ENCODE peak calls at places on chromosomes 1 and 21, in nine cellular contexts. I is NCI-H1092 treated with DMSO at 0.1 percent for 48 hours; E is activated T-helper 1 cell treated with anti-CD3 and anti-CD28 coated beads, Interleukin-2, amount 50 U/mL, for 16 hours; L is ELF-1; Z is NCI-H774; R is endodermal cell; J is Calu3; P is fibroblast of the aortic adventitia; F is occipital lobe. M is an unnamed sample.

GRCh38 chr1:18647681-18648214 is 17.1 kb downstream of the PAX7 start:
- DNase-seq in J (no peak), L (peak), P (no peak), R (no peak), I (no peak), F (no peak), Z (no peak), E (no peak), M (no peak)

GRCh38 chr1:46547481-46548383 is 3.7 kb downstream of the KNCN start:
- DNase-seq in L (peak), P (peak), I (peak), R (peak), F (no peak), Z (peak), J (peak), E (no peak), M (peak)

GRCh38 chr1:3577300-3577699 is 34.0 kb downstream of the MEGF6 start:
- DNase-seq in J (no peak), E (no peak), P (peak), Z (no peak), L (no peak), I (peak), F (no peak), R (no peak), M (no peak)

GRCh38 chr1:148372731-148373130 is 110.4 kb downstream of the PPIAL4G start:
- DNase-seq in P (no peak), R (no peak), I (no peak), Z (no peak), F (no peak), L (no peak), E (peak), J (no peak), M (peak)

GRCh38 chr1:109905520-109905919 is 5.1 kb upstream of the CSF1 start:
- DNase-seq in R (no peak), E (no peak), P (no peak), J (no peak), I (no peak), F (no peak), L (no peak), Z (no peak), M (no peak)

GRCh38 chr1:224498574-224499170 is 64.1 kb upstream of the WDR26 start:
- DNase-seq in L (peak), Z (no peak), F (no peak), E (no peak), R (peak), I (no peak), P (no peak), J (peak), M (no peak)

GRCh38 chr1:151578941-151579340 is 32.9 kb upstream of the SNX27 start:
- DNase-seq in F (no peak), Z (no peak), J (no peak), E (no peak), P (no peak), R (no peak), L (no peak), I (no peak), M (no peak)

GRCh38 chr1:54442185-54442584 is 36.0 kb upstream of the SSBP3 start:
- DNase-seq in I (no peak), J (no peak), L (peak), P (no peak), E (no peak), F (no peak), Z (no peak), R (no peak), M (no peak)

GRCh38 chr1:192639607-192640368 is 3.8 kb downstream of the RGS13 start:
- DNase-seq in F (no peak), I (no peak), L (no peak), J (no peak), E (no peak), P (peak), Z (no peak), R (no peak), M (peak)

GRCh38 chr21:46084709-46085108 is 13.2 kb upstream of the COL6A2 start:
- DNase-seq in I (no peak), R (no peak), P (no peak), L (no peak), F (no peak), J (no peak), E (no peak), Z (no peak), M (no peak)

GRCh38 chr1:77866296-77866695 is 22.1 kb upstream of the NEXN start:
- DNase-seq in J (no peak), P (no peak), L (peak), F (no peak), Z (no peak), E (no peak), R (no peak), I (no peak), M (no peak)

GRCh38 chr1:43541721-43542401 is 11.2 kb downstream of the PTPRF start:
- DNase-seq in F (peak), Z (no peak), P (peak), I (peak), R (no peak), L (no peak), J (no peak), E (no peak), M (no peak)

GRCh38 chr1:31576743-31577455 is 584 bp downstream of the TINAGL1 start:
- DNase-seq in J (no peak), P (no peak), I (no peak), E (no peak), F (no peak), R (peak), L (no peak), Z (no peak), M (peak)

GRCh38 chr1:183244466-183244865 is 58.4 kb downstream of the LAMC2 start:
- DNase-seq in E (no peak), P (peak), I (no peak), L (no peak), F (no peak), R (no peak), Z (no peak), J (no peak), M (no peak)

GRCh38 chr21:39217356-39218081 is 34.3 kb upstream of the PSMG1 start:
- DNase-seq in I (no peak), P (no peak), E (no peak), J (no peak), L (no peak), R (no peak), F (no peak), Z (peak), M (no peak)

GRCh38 chr1:42971848-42972291 is 13.2 kb upstream of the SLC2A1 start:
- DNase-seq in Z (no peak), R (no peak), F (no peak), L (no peak), E (no peak), P (peak), J (no peak), I (no peak), M (peak)

GRCh38 chr1:198088360-198089071 is 68.3 kb upstream of the NEK7 start:
- DNase-seq in L (no peak), I (no peak), P (peak), F (no peak), J (peak), E (no peak), Z (no peak), R (peak), M (peak)

GRCh38 chr1:175073054-175073453 is 5.4 kb downstream of the TNN start:
- DNase-seq in Z (no peak), J (no peak), L (no peak), E (no peak), R (no peak), I (no peak), P (peak), F (no peak), M (no peak)

GRCh38 chr1:110605446-110605845 is 712 bp downstream of the KCNA2 start:
- DNase-seq in E (no peak), F (no peak), P (no peak), I (no peak), R (no peak), Z (no peak), J (no peak), L (peak), M (no peak)

GRCh38 chr21:44413566-44414290 is 41.6 kb upstream of the LRRC3 start:
- DNase-seq in L (no peak), F (no peak), P (no peak), R (peak), I (no peak), J (no peak), Z (no peak), E (no peak), M (no peak)

GRCh38 chr1:14190508-14190907 is 408.0 kb upstream of the KAZN start:
- DNase-seq in Z (no peak), E (no peak), P (no peak), I (no peak), L (peak), R (peak), F (no peak), J (no peak), M (no peak)

GRCh38 chr1:226060976-226061792 is 1.3 kb upstream of the H3-3A start:
- DNase-seq in R (no peak), F (no peak), P (peak), E (no peak), J (no peak), Z (no peak), I (peak), L (no peak), M (peak)

GRCh38 chr1:181159451-181160151 is 71.1 kb downstream of the IER5 start:
- DNase-seq in I (no peak), F (no peak), E (no peak), Z (no peak), P (peak), L (no peak), J (peak), R (no peak), M (no peak)

GRCh38 chr1:222546548-222547259 is 1.2 kb downstream of the HHIPL2 start:
- DNase-seq in F (no peak), I (peak), E (no peak), L (peak), P (peak), R (peak), J (peak), Z (no peak), M (peak)

GRCh38 chr1:19353596-19353995 is 41.5 kb downstream of the SLC66A1 start:
- DNase-seq in E (no peak), I (peak), F (no peak), Z (no peak), J (no peak), P (no peak), L (peak), R (peak), M (peak)

GRCh38 chr21:40178726-40179125 is 311.5 kb downstream of the PCP4 start:
- DNase-seq in L (no peak), R (no peak), E (no peak), F (no peak), J (no peak), P (no peak), I (no peak), Z (no peak), M (no peak)

GRCh38 chr1:45299981-45300668 is 26.6 kb upstream of the HPDL start:
- DNase-seq in F (peak), P (peak), Z (peak), I (peak), R (peak), E (no peak), J (peak), L (peak), M (peak)

GRCh38 chr1:40783001-40783905 is at the start of gene KCNQ4:
- DNase-seq in L (no peak), Z (peak), P (no peak), R (peak), E (no peak), J (peak), F (no peak), I (peak), M (peak)

GRCh38 chr1:6475381-6476133 is 9.6 kb upstream of the TNFRSF25 start:
- DNase-seq in Z (no peak), J (peak), E (peak), L (peak), P (peak), I (peak), F (no peak), R (peak), M (peak)

GRCh38 chr1:172761581-172762025 is 102.7 kb downstream of the FASLG start:
- DNase-seq in Z (no peak), J (no peak), R (no peak), I (no peak), L (no peak), P (peak), E (no peak), F (no peak), M (no peak)

GRCh38 chr21:39535646-39536437 is 76.9 kb upstream of the B3GALT5 start:
- DNase-seq in Z (no peak), L (no peak), I (no peak), F (no peak), P (no peak), J (peak), E (no peak), R (no peak), M (no peak)

GRCh38 chr1:43582162-43582566 is 51.5 kb downstream of the PTPRF start:
- DNase-seq in Z (no peak), J (peak), E (no peak), I (no peak), L (peak), R (peak), F (peak), P (peak), M (peak)

GRCh38 chr1:154801612-154802011 is 68.5 kb downstream of the KCNN3 start:
- DNase-seq in J (no peak), I (no peak), F (no peak), Z (no peak), L (no peak), P (no peak), E (no peak), R (no peak), M (no peak)